ENCODE peak calls at places on chromosomes 5 and 9, in five cellular contexts. T is aorta, W is ovary, F is renal cortical epithelial cell, M is Right ventricle myocardium superior. C is an unnamed sample.

GRCh38 chr5:81232449-81233079 is 558 bp upstream of the CKMT2 start:
- DNase-seq in T (peak; percentile 92), W (peak; percentile 65), F (no peak), M (peak; percentile 89), C (peak; percentile 58)

GRCh38 chr5:40312205-40312604 is 367.5 kb upstream of the PTGER4 start:
- DNase-seq in T (no peak), W (no peak), F (no peak), M (no peak), C (no peak)

GRCh38 chr9:29691758-29692407 is 2118.6 kb upstream of the C9orf72 start:
- DNase-seq in T (no peak), W (no peak), F (no peak), M (no peak), C (peak; percentile 44)

GRCh38 chr5:173920024-173920753 is 32.0 kb downstream of the CPEB4 start:
- DNase-seq in T (no peak), W (no peak), F (peak; percentile 76), M (no peak), C (peak; percentile 60)

GRCh38 chr5:175889910-175890684 is 18.7 kb downstream of the CPLX2 start:
- DNase-seq in T (no peak), W (no peak), F (no peak), M (no peak), C (peak; percentile 60)

GRCh38 chr5:78151594-78152271 is 142.8 kb downstream of the AP3B1 start:
- DNase-seq in T (no peak), W (no peak), F (no peak), M (no peak), C (no peak)

GRCh38 chr9:76599970-76600369 is 141.0 kb downstream of the GCNT1 start:
- DNase-seq in T (no peak), W (no peak), F (no peak), M (no peak), C (no peak)

GRCh38 chr5:59042683-59043082 is 459.8 kb downstream of the RAB3C start:
- DNase-seq in T (no peak), W (no peak), F (peak; percentile 69), M (peak; percentile 82), C (peak; percentile 13)

GRCh38 chr9:33510264-33511183 is 13.5 kb upstream of the ANKRD18B start:
- DNase-seq in T (peak; percentile 64), W (peak; percentile 77), F (peak; percentile 61), M (peak; percentile 82), C (peak; percentile 72)

GRCh38 chr9:91781116-91781515 is 168.9 kb downstream of the ROR2 start:
- DNase-seq in T (no peak), W (no peak), F (no peak), M (no peak), C (no peak)

GRCh38 chr5:74641778-74642542 is 1.4 kb upstream of the ENC1 start:
- DNase-seq in T (no peak), W (peak; percentile 46), F (peak; percentile 84), M (peak; percentile 50), C (peak; percentile 90)

GRCh38 chr9:101458955-101459631 is 23.5 kb upstream of the ALDOB start:
- DNase-seq in T (no peak), W (no peak), F (peak; percentile 81), M (no peak), C (peak; percentile 81)

GRCh38 chr9:133238272-133238850 is 29.3 kb upstream of the OBP2B start:
- DNase-seq in T (peak; percentile 70), W (peak; percentile 99), F (no peak), M (peak; percentile 94), C (peak; percentile 94)

GRCh38 chr5:154190652-154191304 is at the start of gene GALNT10:
- DNase-seq in T (peak; percentile 81), W (peak; percentile 79), F (no peak), M (peak; percentile 83), C (peak; percentile 84)

GRCh38 chr5:156947933-156948332 is 15.1 kb downstream of the TIMD4 start:
- DNase-seq in T (no peak), W (no peak), F (no peak), M (no peak), C (no peak)

GRCh38 chr5:96569332-96569731 is 92.8 kb upstream of the CAST start:
- DNase-seq in T (no peak), W (no peak), F (no peak), M (no peak), C (no peak)

GRCh38 chr9:116318463-116319271 is 165.1 kb downstream of the PAPPA start:
- DNase-seq in T (peak; percentile 48), W (peak; percentile 71), F (no peak), M (peak; percentile 71), C (peak; percentile 56)

GRCh38 chr5:161966544-161966943 is 101.0 kb upstream of the GABRG2 start:
- DNase-seq in T (no peak), W (no peak), F (peak; percentile 26), M (no peak), C (no peak)

GRCh38 chr9:115015018-115015635 is 84.7 kb upstream of the TNFSF8 start:
- DNase-seq in T (no peak), W (no peak), F (peak; percentile 49), M (no peak), C (peak; percentile 84)

GRCh38 chr9:83999141-83999918 is 18.7 kb downstream of the RMI1 start:
- DNase-seq in T (no peak), W (no peak), F (no peak), M (no peak), C (no peak)

GRCh38 chr5:77438057-77438456 is 54.1 kb downstream of the WDR41 start:
- DNase-seq in T (no peak), W (no peak), F (no peak), M (no peak), C (no peak)

GRCh38 chr5:116441223-116441622 is 133.4 kb downstream of the SEMA6A start:
- DNase-seq in T (no peak), W (no peak), F (no peak), M (no peak), C (no peak)

GRCh38 chr9:7234144-7234543 is 476.4 kb downstream of the KDM4C start:
- DNase-seq in T (no peak), W (no peak), F (peak; percentile 26), M (no peak), C (peak; percentile 21)

GRCh38 chr5:43620944-43621505 is 18.0 kb downstream of the NNT start:
- DNase-seq in T (no peak), W (no peak), F (no peak), M (no peak), C (no peak)

GRCh38 chr9:89274838-89275237 is 36.2 kb upstream of the CKS2 start:
- DNase-seq in T (no peak), W (no peak), F (peak; percentile 92), M (no peak), C (peak; percentile 89)

GRCh38 chr5:149257875-149258705 is 13.6 kb upstream of the AFAP1L1 start:
- DNase-seq in T (no peak), W (no peak), F (peak; percentile 90), M (no peak), C (no peak)

GRCh38 chr5:146698651-146699050 is 179.9 kb downstream of the PPP2R2B start:
- DNase-seq in T (no peak), W (no peak), F (no peak), M (no peak), C (no peak)

GRCh38 chr5:151699071-151699901 is 12.6 kb upstream of the SPARC start:
- DNase-seq in T (peak; percentile 92), W (peak; percentile 86), F (peak; percentile 95), M (peak; percentile 81), C (no peak)

GRCh38 chr9:134932656-134933055 is 14.9 kb upstream of the FCN1 start:
- DNase-seq in T (no peak), W (no peak), F (no peak), M (no peak), C (no peak)

GRCh38 chr5:62603934-62604333 is 25.3 kb downstream of the LRRC70 start:
- DNase-seq in T (no peak), W (no peak), F (no peak), M (no peak), C (no peak)

GRCh38 chr5:139738193-139738592 is 57.4 kb upstream of the PSD2 start:
- DNase-seq in T (no peak), W (no peak), F (no peak), M (no peak), C (no peak)

GRCh38 chr5:126433708-126434107 is 10.5 kb downstream of the GRAMD2B start:
- DNase-seq in T (no peak), W (no peak), F (no peak), M (no peak), C (peak; percentile 47)

GRCh38 chr5:89584339-89584956 is 701.5 kb upstream of the MEF2C start:
- DNase-seq in T (no peak), W (no peak), F (peak; percentile 86), M (no peak), C (no peak)

GRCh38 chr5:6829150-6829784 is 116.0 kb downstream of the TENT4A start:
- DNase-seq in T (no peak), W (no peak), F (peak; percentile 21), M (no peak), C (no peak)